ENCODE peak calls at places on chromosomes 2 and 18, in six cellular contexts. Z is IMR-90, Y is neuronal stem cell, R is mesenchymal stem cell, D is H1, C is trophoblast cell. M is an unnamed sample.

GRCh38 chr2:232196802-232197201 is 181.7 kb upstream of the ALPP start:
- DNase-seq in Z (no peak), C (no peak), D (no peak), R (no peak), Y (no peak), M (no peak)

GRCh38 chr2:129762386-129763189 is 216.9 kb upstream of the RAB6C start:
- DNase-seq in D (no peak), Z (no peak), Y (no peak), R (no peak), C (no peak), M (peak; percentile 14)

GRCh38 chr2:190023860-190024259 is 38.7 kb downstream of the MSTN start:
- DNase-seq in Y (peak; percentile 17), R (peak; percentile 55), C (peak; percentile 90), Z (peak; percentile 49), D (no peak), M (no peak)

GRCh38 chr2:66489433-66489832 is 54.5 kb downstream of the MEIS1 start:
- DNase-seq in R (no peak), D (no peak), Y (no peak), Z (no peak), C (no peak), M (no peak)

GRCh38 chr18:8987250-8987649 is 115.2 kb upstream of the NDUFV2 start:
- DNase-seq in C (no peak), R (no peak), Y (no peak), Z (peak; percentile 23), D (no peak), M (no peak)

GRCh38 chr2:40027968-40028367 is 248.9 kb upstream of the THUMPD2 start:
- DNase-seq in Z (peak; percentile 70), D (no peak), R (no peak), C (no peak), Y (no peak), M (no peak)

GRCh38 chr2:149513461-149513860 is 74.1 kb downstream of the MMADHC start:
- DNase-seq in R (no peak), D (no peak), C (no peak), Z (no peak), Y (no peak), M (no peak)

GRCh38 chr2:108632748-108633147 is 86.5 kb upstream of the RANBP2 start:
- DNase-seq in D (no peak), Z (no peak), Y (no peak), R (no peak), C (no peak), M (no peak)

GRCh38 chr2:240351826-240352426 is 83.5 kb upstream of the GPC1 start:
- DNase-seq in Y (no peak), R (no peak), C (no peak), D (no peak), Z (no peak), M (no peak)

GRCh38 chr2:45709137-45709536 is 57.7 kb downstream of the PRKCE start:
- DNase-seq in C (no peak), Y (no peak), D (no peak), R (no peak), Z (no peak), M (no peak)
- H3K4me2 ChIP-seq in C (no peak overlapping the region), Y (no peak overlapping the region), D (no peak overlapping the region), R (no peak overlapping the region), Z (no peak overlapping the region), M (no peak overlapping the region)

GRCh38 chr18:45467307-45467706 is 148.0 kb upstream of the SLC14A2 start:
- DNase-seq in D (no peak), R (no peak), Y (no peak), C (no peak), Z (no peak), M (no peak)

GRCh38 chr18:45463433-45463832 is 151.8 kb upstream of the SLC14A2 start:
- DNase-seq in R (no peak), Y (no peak), D (no peak), Z (no peak), C (peak; percentile 58), M (no peak)

DNA sequence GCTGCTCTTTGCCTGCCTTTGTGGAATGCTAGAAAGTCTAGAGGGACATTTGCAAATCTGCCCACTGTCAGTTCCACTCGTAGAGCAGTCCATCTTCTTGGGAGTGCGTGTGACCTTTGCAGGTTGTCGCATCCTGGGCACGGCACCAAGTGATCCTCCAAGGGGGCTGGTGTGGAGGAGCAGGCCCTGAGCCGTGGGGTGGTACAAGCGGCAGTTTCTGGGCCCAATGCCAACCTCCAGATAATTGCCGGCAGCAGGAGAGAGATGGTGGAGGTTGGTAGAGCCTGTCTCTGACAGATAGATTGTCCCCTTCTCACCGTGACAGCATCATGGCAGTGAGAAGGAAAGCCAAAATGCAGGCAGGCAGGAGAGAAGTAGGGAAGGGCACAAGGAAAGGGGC is 150.7 kb upstream of the SLC14A2 start:
- DNase-seq in C (no peak), R (no peak), Y (no peak), Z (no peak), D (no peak), M (no peak)
- H4K91ac ChIP-seq in C (no peak overlapping the region), R (no peak overlapping the region), Y (no peak overlapping the region), Z (no peak overlapping the region), D (no peak overlapping the region), M (no peak overlapping the region)

DNA sequence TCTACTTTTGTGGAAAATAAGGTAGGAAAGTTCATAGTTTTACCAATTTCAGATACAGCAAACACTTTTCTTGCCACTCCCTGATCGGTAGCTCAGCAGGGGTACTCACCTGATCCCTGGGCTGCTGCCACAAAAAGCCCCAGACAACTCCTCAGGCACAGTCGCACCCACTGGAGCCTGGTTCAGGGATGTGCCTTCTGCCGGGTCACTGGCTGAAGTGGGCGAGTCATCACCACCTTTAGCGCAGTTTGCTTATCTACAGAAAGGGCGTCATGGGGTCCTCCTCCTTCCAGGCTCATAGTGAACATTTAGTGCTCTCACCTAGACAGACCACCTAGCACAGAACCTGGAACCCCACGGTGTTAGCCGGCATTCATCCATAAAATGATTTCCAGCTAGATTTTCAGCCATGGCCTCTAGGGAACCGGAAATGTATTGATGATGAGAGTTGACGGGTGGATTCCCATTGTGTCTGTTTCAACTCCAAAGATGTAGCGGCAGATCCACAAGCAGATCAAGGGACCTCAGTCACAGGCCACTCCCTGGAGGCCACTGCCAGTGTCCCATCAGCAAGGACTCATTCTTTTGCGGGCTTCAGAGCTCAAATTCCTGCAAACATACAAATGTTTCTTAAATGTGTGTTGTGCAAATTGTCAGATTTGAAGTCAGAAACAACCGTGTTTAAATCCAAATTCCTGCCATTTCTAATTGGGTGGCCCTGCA is 408.4 kb upstream of the SALL3 start:
- DNase-seq in D (no peak), C (no peak), Z (no peak), Y (no peak), R (no peak), M (no peak)
- H3K4me2 ChIP-seq in D (no peak overlapping the region), C (no peak overlapping the region), Z (no peak overlapping the region), Y (no peak overlapping the region), R (no peak overlapping the region), M (no peak overlapping the region)

DNA sequence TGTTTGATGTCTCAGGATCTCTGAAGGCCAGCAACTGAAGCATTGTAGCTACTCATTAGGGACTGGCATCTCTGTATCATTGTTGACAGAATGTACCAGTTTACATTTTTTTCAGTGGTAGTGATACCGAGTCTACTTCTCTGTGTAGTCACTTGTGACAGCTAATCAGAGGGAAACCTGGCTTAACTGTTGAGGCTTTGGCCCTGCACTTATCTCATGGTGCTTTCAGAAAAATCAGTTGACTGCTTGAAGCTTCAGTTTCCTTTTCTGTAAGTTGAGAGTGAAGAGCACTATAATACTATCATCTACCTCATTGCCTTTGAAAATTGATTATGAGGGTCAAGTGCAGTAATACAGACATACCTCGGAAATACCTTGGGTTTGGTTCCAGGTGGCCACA is 90.0 kb downstream of the COMMD1 start:
- DNase-seq in Z (no peak), R (no peak), C (no peak), D (no peak), Y (no peak), M (no peak)
- H4K91ac ChIP-seq in Z (no peak overlapping the region), R (no peak overlapping the region), C (no peak overlapping the region), D (no peak overlapping the region), Y (no peak overlapping the region), M (no peak overlapping the region)

M was measured in H9.